ENCODE peak calls at places on chromosomes 2 and 18, in six cellular contexts. H is Peyer's patch; A is kidney epithelial cell; E is stimulated activated CD4-positive, alpha-beta T cell treated with anti-CD3 and anti-CD28 coated beads, Interleukin-1b, Interleukin-23, amount 100 ng/mL, for 48 hours; L is LoVo; C is H4. Y is an unnamed sample.

GRCh38 chr2:26758790-26759321 is 5.2 kb upstream of the SLC35F6 start:
- DNase-seq in H (no peak), A (no peak), E (no peak), L (no peak), C (no peak), Y (no peak)

GRCh38 chr2:240644859-240645301 is 19.6 kb downstream of the GPR35 start:
- DNase-seq in H (peak), A (no peak), E (no peak), L (no peak), C (no peak), Y (no peak)

GRCh38 chr2:219344756-219345458 is 12.4 kb upstream of the RESP18 start:
- DNase-seq in H (peak), A (no peak), E (no peak), L (no peak), C (peak), Y (peak)

GRCh38 chr2:137202310-137202709 is 437.0 kb downstream of the THSD7B start:
- DNase-seq in H (no peak), A (no peak), E (no peak), L (no peak), C (no peak), Y (no peak)

GRCh38 chr18:51229328-51229727 is 31.8 kb upstream of the MEX3C start:
- DNase-seq in H (no peak), A (no peak), E (no peak), L (no peak), C (no peak), Y (no peak)

GRCh38 chr2:159921752-159922404 is 123.9 kb upstream of the CD302 start:
- DNase-seq in H (peak), A (no peak), E (peak), L (peak), C (peak), Y (peak)

GRCh38 chr18:47968721-47969120 is 38.3 kb upstream of the SMAD2 start:
- DNase-seq in H (no peak), A (no peak), E (no peak), L (no peak), C (no peak), Y (no peak)

GRCh38 chr2:66495788-66496640 is 61.1 kb downstream of the MEIS1 start:
- DNase-seq in H (no peak), A (peak), E (no peak), L (no peak), C (peak), Y (no peak)

GRCh38 chr18:70419526-70419925 is 130.7 kb downstream of the SOCS6 start:
- DNase-seq in H (no peak), A (no peak), E (no peak), L (no peak), C (peak), Y (no peak)

GRCh38 chr2:198322275-198322674 is 517.9 kb downstream of the PLCL1 start:
- DNase-seq in H (no peak), A (no peak), E (no peak), L (no peak), C (no peak), Y (no peak)

GRCh38 chr2:195559431-195559914 is 97.6 kb upstream of the SLC39A10 start:
- DNase-seq in H (peak), A (peak), E (peak), L (no peak), C (peak), Y (peak)

GRCh38 chr18:33875029-33875428 is 297.0 kb downstream of the ASXL3 start:
- DNase-seq in H (no peak), A (no peak), E (no peak), L (no peak), C (no peak), Y (no peak)

GRCh38 chr2:71933467-71934319 is 214.0 kb downstream of the CYP26B1 start:
- DNase-seq in H (no peak), A (no peak), E (no peak), L (no peak), C (peak), Y (no peak)

GRCh38 chr2:120109186-120110061 is 96.5 kb downstream of the EPB41L5 start:
- DNase-seq in H (no peak), A (no peak), E (no peak), L (no peak), C (peak), Y (no peak)

GRCh38 chr2:79105259-79105658 is 15.0 kb upstream of the REG1A start:
- DNase-seq in H (no peak), A (no peak), E (no peak), L (no peak), C (no peak), Y (no peak)

GRCh38 chr2:101400516-101401315 is 13.4 kb upstream of the CREG2 start:
- DNase-seq in H (peak), A (no peak), E (no peak), L (no peak), C (no peak), Y (no peak)

GRCh38 chr18:57970356-57971095 is 73.5 kb upstream of the NEDD4L start:
- DNase-seq in H (no peak), A (no peak), E (no peak), L (no peak), C (peak), Y (peak)

GRCh38 chr2:36453652-36454051 is 98.1 kb downstream of the CRIM1 start:
- DNase-seq in H (no peak), A (no peak), E (no peak), L (no peak), C (no peak), Y (no peak)

GRCh38 chr18:13813271-13813849 is 10.6 kb upstream of the MC5R start:
- DNase-seq in H (peak), A (no peak), E (peak), L (peak), C (peak), Y (peak)

GRCh38 chr18:30675905-30676620 is 366.5 kb downstream of the DSC3 start:
- DNase-seq in H (no peak), A (no peak), E (no peak), L (no peak), C (no peak), Y (no peak)

GRCh38 chr2:213862407-213863076 is 548.3 kb upstream of the VWC2L start:
- DNase-seq in H (no peak), A (no peak), E (no peak), L (no peak), C (no peak), Y (no peak)

GRCh38 chr18:21914739-21915319 is 174.2 kb downstream of the MIB1 start:
- DNase-seq in H (no peak), A (no peak), E (no peak), L (peak), C (peak), Y (peak)

GRCh38 chr2:134917219-134917957 is 1.2 kb upstream of the CCNT2 start:
- DNase-seq in H (peak), A (no peak), E (peak), L (no peak), C (no peak), Y (peak)

GRCh38 chr2:227462463-227462951 is 9.4 kb upstream of the AGFG1 start:
- DNase-seq in H (peak), A (no peak), E (peak), L (no peak), C (no peak), Y (no peak)

Y was measured in SJCRH30.